ENCODE peak calls at places on chromosomes 12 and 14, in eight cellular contexts. A, M, C, W, O, V, Y and I are unnamed samples.

GRCh38 chr14:63603749-63604277 is 37.9 kb downstream of the WDR89 start:
- DNase-seq in W (no peak), V (no peak), M (no peak), O (no peak), A (no peak), C (no peak), Y (no peak), I (no peak)

GRCh38 chr14:100836961-100837811 is 11.3 kb downstream of the MEG3 start:
- DNase-seq in A (no peak), W (no peak), Y (no peak), C (no peak), O (peak; percentile 39), M (no peak), V (no peak), I (no peak)

GRCh38 chr12:30678221-30678620 is 17.4 kb downstream of the IPO8 start:
- DNase-seq in A (no peak), V (no peak), W (no peak), M (no peak), O (no peak), C (no peak), Y (no peak), I (no peak)

GRCh38 chr12:127273621-127274020 is 993.3 kb upstream of the TMEM132C start:
- DNase-seq in Y (no peak), A (no peak), V (no peak), O (no peak), M (no peak), W (no peak), C (no peak), I (no peak)

GRCh38 chr14:57319636-57320035 is 50.9 kb downstream of the AP5M1 start:
- DNase-seq in M (peak; percentile 8), O (no peak), W (no peak), Y (no peak), A (peak; percentile 7), C (no peak), V (no peak), I (no peak)

GRCh38 chr12:114305446-114305845 is 100.5 kb downstream of the TBX5 start:
- DNase-seq in M (no peak), Y (no peak), O (no peak), V (no peak), A (no peak), W (no peak), C (no peak), I (no peak)

GRCh38 chr14:98229676-98230366 is 1042.2 kb downstream of the BCL11B start:
- DNase-seq in Y (no peak), A (no peak), C (no peak), V (no peak), M (no peak), O (no peak), W (no peak), I (no peak)

GRCh38 chr14:61322011-61322798 is 826 bp downstream of the PRKCH start:
- DNase-seq in M (peak; percentile 61), O (peak; percentile 90), C (peak; percentile 87), V (peak; percentile 91), W (peak; percentile 15), A (peak; percentile 12), Y (peak; percentile 55), I (peak; percentile 73)

GRCh38 chr12:83527700-83528281 is 841.1 kb downstream of the TMTC2 start:
- DNase-seq in Y (no peak), O (no peak), A (peak; percentile 45), C (no peak), V (no peak), M (no peak), W (no peak), I (no peak)

GRCh38 chr14:42703501-42703900 is 1096.8 kb downstream of the LRFN5 start:
- DNase-seq in V (no peak), A (no peak), C (no peak), O (no peak), Y (no peak), W (no peak), M (no peak), I (no peak)

GRCh38 chr14:94775875-94776217 is 5.9 kb upstream of the GSC start:
- DNase-seq in W (no peak), Y (no peak), V (no peak), C (no peak), A (no peak), M (no peak), O (no peak), I (no peak)

GRCh38 chr12:58369576-58369975 is 428.2 kb downstream of the ATP23 start:
- DNase-seq in W (no peak), O (no peak), A (no peak), V (no peak), Y (no peak), M (no peak), C (no peak), I (no peak)

GRCh38 chr14:65482769-65483438 is 70.4 kb downstream of the FUT8 start:
- DNase-seq in M (no peak), O (no peak), V (no peak), W (no peak), A (no peak), C (no peak), Y (no peak), I (no peak)

GRCh38 chr14:61471297-61471980 is 150.1 kb downstream of the PRKCH start:
- DNase-seq in W (no peak), M (no peak), O (no peak), Y (no peak), C (no peak), V (no peak), A (no peak), I (no peak)

GRCh38 chr12:77190022-77190421 is 124.7 kb upstream of the E2F7 start:
- DNase-seq in A (no peak), O (no peak), W (no peak), C (no peak), M (no peak), V (no peak), Y (no peak), I (no peak)

GRCh38 chr12:107474639-107475539 is 210.7 kb upstream of the PWP1 start:
- DNase-seq in O (no peak), A (no peak), M (no peak), V (no peak), W (no peak), C (no peak), Y (no peak), I (no peak)

GRCh38 chr12:14289596-14289995 is 75.9 kb upstream of the ATF7IP start:
- DNase-seq in Y (no peak), W (no peak), M (no peak), A (no peak), V (no peak), O (no peak), C (no peak), I (no peak)

GRCh38 chr12:120639771-120640721 is at the start of gene CABP1:
- DNase-seq in V (peak; percentile 91), C (peak; percentile 73), O (peak; percentile 62), W (peak; percentile 85), Y (no peak), A (peak; percentile 53), M (peak; percentile 55), I (peak; percentile 70)
- H3K27me3 ChIP-seq in V (peaks cover 6% of the 10 kb centered on the region), C (peaks cover 15% of the 10 kb centered on the region), O (peaks cover 11% of the 10 kb centered on the region), W (peaks cover 63% of the 10 kb centered on the region), Y (peaks cover 53% of the 10 kb centered on the region), A (peaks cover 64% of the 10 kb centered on the region), M (peaks cover 45% of the 10 kb centered on the region), I (peaks cover 1% of the 10 kb centered on the region)

DNA sequence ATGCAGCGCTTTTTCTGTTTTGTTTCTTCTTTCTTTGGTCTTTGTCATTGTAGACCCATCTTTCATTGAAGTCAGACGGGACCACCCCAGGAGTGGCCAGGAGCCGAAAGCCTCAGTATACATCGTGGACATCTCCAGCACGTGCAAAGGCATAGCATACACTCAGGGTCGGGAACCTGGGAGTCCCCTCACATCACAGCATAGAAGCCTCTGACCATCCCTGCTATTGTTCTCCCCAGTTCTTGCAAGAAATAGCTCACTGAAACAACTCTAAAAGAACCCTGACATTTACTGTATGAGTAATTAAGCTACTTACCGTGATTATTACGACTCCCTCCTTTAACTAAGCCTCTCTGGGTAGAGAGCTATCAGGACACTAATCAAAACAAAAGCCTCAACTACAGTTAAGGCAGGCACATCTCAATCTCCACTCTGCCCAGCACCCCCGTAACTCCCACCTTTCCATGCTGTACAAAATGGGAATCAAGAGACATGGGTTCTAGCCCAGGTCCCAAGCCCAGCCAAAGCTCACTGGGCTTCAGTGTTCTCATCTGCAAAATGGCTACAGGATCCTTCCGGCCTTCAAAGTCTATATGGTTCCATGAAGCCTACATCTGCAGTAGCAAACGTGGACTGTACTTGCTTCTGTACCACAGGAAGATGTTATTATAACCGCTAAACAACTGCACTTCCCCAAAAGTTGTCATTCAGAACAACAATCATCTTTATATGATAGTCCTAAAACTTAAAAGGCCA is 6.7 kb downstream of the CCDC88C start:
- DNase-seq in A (no peak), C (peak; percentile 61), W (no peak), M (no peak), Y (no peak), O (no peak), V (no peak), I (peak; percentile 27)
- H3K4me3 ChIP-seq in A (no peak overlapping the region), C (peak overlapping the region; percentile 2), W (no peak overlapping the region), M (no peak overlapping the region), Y (no peak overlapping the region), O (no peak overlapping the region), V (no peak overlapping the region), I (peak overlapping the region; percentile 29)

GRCh38 chr12:132075026-132075713 is 68.9 kb downstream of the DDX51 start:
- DNase-seq in C (no peak), V (no peak), W (peak; percentile 17), Y (no peak), A (no peak), M (no peak), O (no peak), I (no peak)
- TF ChIP-seq CTCF in C (no peak), V (no peak), W (peak; percentile 54), Y (no peak), A (peak; percentile 29), M (peak; percentile 7), O (no peak), I (no peak)

DNA sequence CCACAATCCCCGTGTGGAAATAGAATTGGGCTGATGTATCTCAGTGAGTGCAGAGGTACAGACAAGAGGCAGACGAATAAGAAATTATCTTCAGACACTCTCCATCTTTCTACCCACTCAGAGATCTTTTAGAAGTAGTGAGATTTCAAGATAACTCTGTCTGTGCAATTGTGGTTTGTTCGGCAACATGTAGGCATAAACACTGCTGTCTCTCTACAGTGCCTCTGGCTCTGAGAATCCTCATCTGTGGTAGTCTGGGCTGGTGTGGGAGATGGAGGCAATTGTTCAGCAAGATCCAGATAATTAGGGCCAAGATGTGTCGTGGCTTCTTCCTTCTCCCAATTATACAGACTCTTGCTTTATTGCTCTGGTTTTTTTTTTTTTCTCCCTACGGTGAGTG is 3.1 kb downstream of the HOXC13 start:
- DNase-seq in O (no peak), W (no peak), M (no peak), V (no peak), A (no peak), Y (no peak), C (no peak), I (no peak)
- H3K27me3 ChIP-seq in O (peaks cover 61% of the 10 kb centered on the region), W (peaks cover 100% of the 10 kb centered on the region), M (peaks cover 99% of the 10 kb centered on the region), V (peaks cover 24% of the 10 kb centered on the region), A (peaks cover 100% of the 10 kb centered on the region), Y (peaks cover 100% of the 10 kb centered on the region), C (peaks cover 72% of the 10 kb centered on the region), I (peaks cover 6% of the 10 kb centered on the region)

DNA sequence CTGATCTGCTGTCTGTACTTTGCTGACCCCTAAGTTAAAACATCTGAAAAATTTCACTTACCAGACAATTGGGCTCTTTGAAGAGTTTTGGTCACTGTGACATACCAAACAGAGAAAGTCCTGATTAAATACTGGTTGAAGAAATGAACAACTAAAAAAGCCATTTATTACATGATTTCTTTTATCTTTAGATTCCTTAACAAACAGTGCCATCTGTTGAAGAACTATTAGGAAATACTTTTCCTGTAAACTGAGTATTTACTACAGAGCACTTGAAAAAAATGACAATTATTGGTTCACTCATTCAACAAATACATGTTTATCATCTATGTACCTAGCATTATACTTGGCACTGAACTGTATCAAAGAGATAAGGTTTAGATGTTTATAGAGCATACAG is 6.5 kb upstream of the WASHC4 start:
- DNase-seq in M (no peak), C (no peak), V (no peak), Y (no peak), O (no peak), W (no peak), A (no peak), I (no peak)
- H3K4me3 ChIP-seq in M (no peak overlapping the region), C (no peak overlapping the region), V (no peak overlapping the region), Y (no peak overlapping the region), O (no peak overlapping the region), W (no peak overlapping the region), A (no peak overlapping the region), I (no peak overlapping the region)